ENCODE peak calls at places on chromosomes 16 and 17, in ten cellular contexts. One of them, this sample, is unnamed.

GRCh38 chr17:28499684-28500357 is 6.3 kb upstream of the FOXN1 start:
- DNase-seq in ascending aorta: no peak
- DNase-seq in IMR-90: no peak
- DNase-seq in activated CD4-positive, alpha-beta T cell treated with anti-CD3 and anti-CD28 coated beads, Interleukin-2, amount 10 ng/mL, durations not matched to agents 24 days and 14 days: no peak
- DNase-seq in colonic mucosa: no peak
- DNase-seq in fibroblast of mammary gland: no peak
- DNase-seq in non-pigmented ciliary epithelial cell: no peak
- DNase-seq in M059J: no peak
- DNase-seq in GM13976: no peak
- DNase-seq in stimulated activated CD4-positive, alpha-beta T cell treated with anti-CD3 and anti-CD28 coated beads, Interleukin-1b, Interleukin-23, amount 100 ng/mL, for 1 hour: no peak
- DNase-seq in this sample: no peak

GRCh38 chr17:57084802-57085447 is at the start of gene AKAP1:
- DNase-seq in IMR-90: peak; percentile 90
- DNase-seq in GM13976: peak; percentile 99
- DNase-seq in fibroblast of mammary gland: peak; percentile 88
- DNase-seq in activated CD4-positive, alpha-beta T cell treated with anti-CD3 and anti-CD28 coated beads, Interleukin-2, amount 10 ng/mL, durations not matched to agents 24 days and 14 days: peak; percentile 99
- DNase-seq in stimulated activated CD4-positive, alpha-beta T cell treated with anti-CD3 and anti-CD28 coated beads, Interleukin-1b, Interleukin-23, amount 100 ng/mL, for 1 hour: peak; percentile 81
- DNase-seq in ascending aorta: peak; percentile 87
- DNase-seq in non-pigmented ciliary epithelial cell: no peak
- DNase-seq in M059J: peak; percentile 90
- DNase-seq in colonic mucosa: peak; percentile 95
- DNase-seq in this sample: peak; percentile 98

GRCh38 chr16:71610936-71611871 is 14.8 kb upstream of the MARVELD3 start:
- DNase-seq in activated CD4-positive, alpha-beta T cell treated with anti-CD3 and anti-CD28 coated beads, Interleukin-2, amount 10 ng/mL, durations not matched to agents 24 days and 14 days: peak; percentile 93
- DNase-seq in non-pigmented ciliary epithelial cell: no peak
- DNase-seq in GM13976: peak; percentile 85
- DNase-seq in IMR-90: peak; percentile 37
- DNase-seq in ascending aorta: no peak
- DNase-seq in M059J: peak; percentile 50
- DNase-seq in stimulated activated CD4-positive, alpha-beta T cell treated with anti-CD3 and anti-CD28 coated beads, Interleukin-1b, Interleukin-23, amount 100 ng/mL, for 1 hour: peak; percentile 77
- DNase-seq in colonic mucosa: peak; percentile 73
- DNase-seq in fibroblast of mammary gland: peak; percentile 48
- DNase-seq in this sample: no peak

GRCh38 chr17:60087882-60088669 is 9.4 kb upstream of the HEATR6 start:
- DNase-seq in colonic mucosa: peak; percentile 56
- DNase-seq in fibroblast of mammary gland: peak; percentile 50
- DNase-seq in activated CD4-positive, alpha-beta T cell treated with anti-CD3 and anti-CD28 coated beads, Interleukin-2, amount 10 ng/mL, durations not matched to agents 24 days and 14 days: no peak
- DNase-seq in GM13976: no peak
- DNase-seq in ascending aorta: no peak
- DNase-seq in M059J: peak; percentile 61
- DNase-seq in non-pigmented ciliary epithelial cell: no peak
- DNase-seq in IMR-90: no peak
- DNase-seq in stimulated activated CD4-positive, alpha-beta T cell treated with anti-CD3 and anti-CD28 coated beads, Interleukin-1b, Interleukin-23, amount 100 ng/mL, for 1 hour: no peak
- DNase-seq in this sample: no peak

GRCh38 chr16:85426806-85427205 is 186.3 kb upstream of the GSE1 start:
- DNase-seq in GM13976: no peak
- DNase-seq in ascending aorta: no peak
- DNase-seq in non-pigmented ciliary epithelial cell: no peak
- DNase-seq in IMR-90: no peak
- DNase-seq in colonic mucosa: peak; percentile 13
- DNase-seq in stimulated activated CD4-positive, alpha-beta T cell treated with anti-CD3 and anti-CD28 coated beads, Interleukin-1b, Interleukin-23, amount 100 ng/mL, for 1 hour: no peak
- DNase-seq in M059J: no peak
- DNase-seq in fibroblast of mammary gland: no peak
- DNase-seq in activated CD4-positive, alpha-beta T cell treated with anti-CD3 and anti-CD28 coated beads, Interleukin-2, amount 10 ng/mL, durations not matched to agents 24 days and 14 days: no peak
- DNase-seq in this sample: no peak

GRCh38 chr16:9650284-9650683 is 531.9 kb downstream of the GRIN2A start:
- DNase-seq in GM13976: no peak
- DNase-seq in fibroblast of mammary gland: no peak
- DNase-seq in IMR-90: no peak
- DNase-seq in colonic mucosa: no peak
- DNase-seq in ascending aorta: no peak
- DNase-seq in activated CD4-positive, alpha-beta T cell treated with anti-CD3 and anti-CD28 coated beads, Interleukin-2, amount 10 ng/mL, durations not matched to agents 24 days and 14 days: no peak
- DNase-seq in non-pigmented ciliary epithelial cell: no peak
- DNase-seq in stimulated activated CD4-positive, alpha-beta T cell treated with anti-CD3 and anti-CD28 coated beads, Interleukin-1b, Interleukin-23, amount 100 ng/mL, for 1 hour: no peak
- DNase-seq in M059J: no peak
- DNase-seq in this sample: no peak

GRCh38 chr17:29619251-29619650 is 3.5 kb downstream of the CORO6 start:
- DNase-seq in colonic mucosa: no peak
- DNase-seq in ascending aorta: no peak
- DNase-seq in non-pigmented ciliary epithelial cell: no peak
- DNase-seq in fibroblast of mammary gland: peak; percentile 48
- DNase-seq in M059J: peak; percentile 50
- DNase-seq in activated CD4-positive, alpha-beta T cell treated with anti-CD3 and anti-CD28 coated beads, Interleukin-2, amount 10 ng/mL, durations not matched to agents 24 days and 14 days: no peak
- DNase-seq in stimulated activated CD4-positive, alpha-beta T cell treated with anti-CD3 and anti-CD28 coated beads, Interleukin-1b, Interleukin-23, amount 100 ng/mL, for 1 hour: no peak
- DNase-seq in GM13976: no peak
- DNase-seq in IMR-90: peak; percentile 36
- DNase-seq in this sample: no peak

GRCh38 chr16:74186589-74186988 is 110.0 kb upstream of the PSMD7 start:
- DNase-seq in activated CD4-positive, alpha-beta T cell treated with anti-CD3 and anti-CD28 coated beads, Interleukin-2, amount 10 ng/mL, durations not matched to agents 24 days and 14 days: no peak
- DNase-seq in ascending aorta: no peak
- DNase-seq in M059J: no peak
- DNase-seq in colonic mucosa: no peak
- DNase-seq in non-pigmented ciliary epithelial cell: peak; percentile 27
- DNase-seq in GM13976: no peak
- DNase-seq in stimulated activated CD4-positive, alpha-beta T cell treated with anti-CD3 and anti-CD28 coated beads, Interleukin-1b, Interleukin-23, amount 100 ng/mL, for 1 hour: no peak
- DNase-seq in IMR-90: peak; percentile 48
- DNase-seq in fibroblast of mammary gland: peak; percentile 83
- DNase-seq in this sample: no peak

GRCh38 chr16:12452549-12452948 is 351.1 kb downstream of the CPPED1 start:
- DNase-seq in colonic mucosa: no peak
- DNase-seq in GM13976: no peak
- DNase-seq in M059J: no peak
- DNase-seq in IMR-90: no peak
- DNase-seq in non-pigmented ciliary epithelial cell: no peak
- DNase-seq in activated CD4-positive, alpha-beta T cell treated with anti-CD3 and anti-CD28 coated beads, Interleukin-2, amount 10 ng/mL, durations not matched to agents 24 days and 14 days: no peak
- DNase-seq in fibroblast of mammary gland: no peak
- DNase-seq in stimulated activated CD4-positive, alpha-beta T cell treated with anti-CD3 and anti-CD28 coated beads, Interleukin-1b, Interleukin-23, amount 100 ng/mL, for 1 hour: no peak
- DNase-seq in ascending aorta: no peak
- DNase-seq in this sample: no peak

GRCh38 chr16:28219283-28219682 is 7.5 kb upstream of the XPO6 start:
- DNase-seq in M059J: no peak
- DNase-seq in GM13976: no peak
- DNase-seq in IMR-90: peak; percentile 61
- DNase-seq in ascending aorta: no peak
- DNase-seq in stimulated activated CD4-positive, alpha-beta T cell treated with anti-CD3 and anti-CD28 coated beads, Interleukin-1b, Interleukin-23, amount 100 ng/mL, for 1 hour: no peak
- DNase-seq in activated CD4-positive, alpha-beta T cell treated with anti-CD3 and anti-CD28 coated beads, Interleukin-2, amount 10 ng/mL, durations not matched to agents 24 days and 14 days: no peak
- DNase-seq in fibroblast of mammary gland: no peak
- DNase-seq in colonic mucosa: no peak
- DNase-seq in non-pigmented ciliary epithelial cell: no peak
- DNase-seq in this sample: no peak

GRCh38 chr17:56260421-56260820 is 107.1 kb downstream of the ANKFN1 start:
- DNase-seq in fibroblast of mammary gland: peak; percentile 83
- DNase-seq in IMR-90: no peak
- DNase-seq in ascending aorta: no peak
- DNase-seq in non-pigmented ciliary epithelial cell: no peak
- DNase-seq in M059J: no peak
- DNase-seq in activated CD4-positive, alpha-beta T cell treated with anti-CD3 and anti-CD28 coated beads, Interleukin-2, amount 10 ng/mL, durations not matched to agents 24 days and 14 days: no peak
- DNase-seq in GM13976: no peak
- DNase-seq in colonic mucosa: no peak
- DNase-seq in stimulated activated CD4-positive, alpha-beta T cell treated with anti-CD3 and anti-CD28 coated beads, Interleukin-1b, Interleukin-23, amount 100 ng/mL, for 1 hour: no peak
- DNase-seq in this sample: no peak

GRCh38 chr16:85077039-85077438 is 35.2 kb downstream of the CIBAR2 start:
- DNase-seq in activated CD4-positive, alpha-beta T cell treated with anti-CD3 and anti-CD28 coated beads, Interleukin-2, amount 10 ng/mL, durations not matched to agents 24 days and 14 days: no peak
- DNase-seq in fibroblast of mammary gland: no peak
- DNase-seq in IMR-90: no peak
- DNase-seq in stimulated activated CD4-positive, alpha-beta T cell treated with anti-CD3 and anti-CD28 coated beads, Interleukin-1b, Interleukin-23, amount 100 ng/mL, for 1 hour: no peak
- DNase-seq in M059J: no peak
- DNase-seq in GM13976: no peak
- DNase-seq in ascending aorta: no peak
- DNase-seq in non-pigmented ciliary epithelial cell: no peak
- DNase-seq in colonic mucosa: no peak
- DNase-seq in this sample: no peak

GRCh38 chr17:80202197-80202596 is 17.9 kb downstream of the SGSH start:
- DNase-seq in ascending aorta: no peak
- DNase-seq in GM13976: no peak
- DNase-seq in IMR-90: no peak
- DNase-seq in non-pigmented ciliary epithelial cell: no peak
- DNase-seq in stimulated activated CD4-positive, alpha-beta T cell treated with anti-CD3 and anti-CD28 coated beads, Interleukin-1b, Interleukin-23, amount 100 ng/mL, for 1 hour: no peak
- DNase-seq in fibroblast of mammary gland: no peak
- DNase-seq in colonic mucosa: no peak
- DNase-seq in activated CD4-positive, alpha-beta T cell treated with anti-CD3 and anti-CD28 coated beads, Interleukin-2, amount 10 ng/mL, durations not matched to agents 24 days and 14 days: no peak
- DNase-seq in M059J: no peak
- DNase-seq in this sample: no peak

GRCh38 chr17:50719924-50720805 is 762 bp downstream of the LUC7L3 start:
- DNase-seq in fibroblast of mammary gland: no peak
- DNase-seq in ascending aorta: no peak
- DNase-seq in colonic mucosa: no peak
- DNase-seq in M059J: no peak
- DNase-seq in non-pigmented ciliary epithelial cell: no peak
- DNase-seq in IMR-90: no peak
- DNase-seq in GM13976: no peak
- DNase-seq in stimulated activated CD4-positive, alpha-beta T cell treated with anti-CD3 and anti-CD28 coated beads, Interleukin-1b, Interleukin-23, amount 100 ng/mL, for 1 hour: no peak
- DNase-seq in activated CD4-positive, alpha-beta T cell treated with anti-CD3 and anti-CD28 coated beads, Interleukin-2, amount 10 ng/mL, durations not matched to agents 24 days and 14 days: no peak
- DNase-seq in this sample: no peak

GRCh38 chr16:1990336-1991134 is 765 bp downstream of the SYNGR3 start:
- DNase-seq in IMR-90: no peak
- DNase-seq in non-pigmented ciliary epithelial cell: no peak
- DNase-seq in stimulated activated CD4-positive, alpha-beta T cell treated with anti-CD3 and anti-CD28 coated beads, Interleukin-1b, Interleukin-23, amount 100 ng/mL, for 1 hour: no peak
- DNase-seq in M059J: no peak
- DNase-seq in GM13976: peak; percentile 68
- DNase-seq in colonic mucosa: peak; percentile 68
- DNase-seq in fibroblast of mammary gland: no peak
- DNase-seq in activated CD4-positive, alpha-beta T cell treated with anti-CD3 and anti-CD28 coated beads, Interleukin-2, amount 10 ng/mL, durations not matched to agents 24 days and 14 days: peak; percentile 88
- DNase-seq in ascending aorta: no peak
- DNase-seq in this sample: no peak

GRCh38 chr17:51260960-51261958 is 913 bp downstream of the UTP18 start:
- DNase-seq in fibroblast of mammary gland: no peak
- DNase-seq in M059J: peak; percentile 49
- DNase-seq in IMR-90: no peak
- DNase-seq in GM13976: peak; percentile 82
- DNase-seq in stimulated activated CD4-positive, alpha-beta T cell treated with anti-CD3 and anti-CD28 coated beads, Interleukin-1b, Interleukin-23, amount 100 ng/mL, for 1 hour: peak; percentile 56
- DNase-seq in ascending aorta: no peak
- DNase-seq in colonic mucosa: peak; percentile 78
- DNase-seq in activated CD4-positive, alpha-beta T cell treated with anti-CD3 and anti-CD28 coated beads, Interleukin-2, amount 10 ng/mL, durations not matched to agents 24 days and 14 days: peak; percentile 96
- DNase-seq in non-pigmented ciliary epithelial cell: no peak
- DNase-seq in this sample: peak; percentile 91

GRCh38 chr17:72962099-72962498 is 130.4 kb downstream of the SLC39A11 start:
- DNase-seq in non-pigmented ciliary epithelial cell: no peak
- DNase-seq in stimulated activated CD4-positive, alpha-beta T cell treated with anti-CD3 and anti-CD28 coated beads, Interleukin-1b, Interleukin-23, amount 100 ng/mL, for 1 hour: no peak
- DNase-seq in fibroblast of mammary gland: no peak
- DNase-seq in IMR-90: no peak
- DNase-seq in GM13976: no peak
- DNase-seq in ascending aorta: no peak
- DNase-seq in colonic mucosa: no peak
- DNase-seq in M059J: no peak
- DNase-seq in activated CD4-positive, alpha-beta T cell treated with anti-CD3 and anti-CD28 coated beads, Interleukin-2, amount 10 ng/mL, durations not matched to agents 24 days and 14 days: no peak
- DNase-seq in this sample: no peak

GRCh38 chr17:68491381-68491849 is 20.8 kb upstream of the PRKAR1A start:
- DNase-seq in fibroblast of mammary gland: no peak
- DNase-seq in stimulated activated CD4-positive, alpha-beta T cell treated with anti-CD3 and anti-CD28 coated beads, Interleukin-1b, Interleukin-23, amount 100 ng/mL, for 1 hour: no peak
- DNase-seq in non-pigmented ciliary epithelial cell: no peak
- DNase-seq in colonic mucosa: peak; percentile 49
- DNase-seq in activated CD4-positive, alpha-beta T cell treated with anti-CD3 and anti-CD28 coated beads, Interleukin-2, amount 10 ng/mL, durations not matched to agents 24 days and 14 days: no peak
- DNase-seq in IMR-90: no peak
- DNase-seq in M059J: no peak
- DNase-seq in ascending aorta: no peak
- DNase-seq in GM13976: no peak
- DNase-seq in this sample: no peak

GRCh38 chr17:53588317-53588716 is 234.4 kb upstream of the KIF2B start:
- DNase-seq in colonic mucosa: no peak
- DNase-seq in IMR-90: no peak
- DNase-seq in M059J: no peak
- DNase-seq in stimulated activated CD4-positive, alpha-beta T cell treated with anti-CD3 and anti-CD28 coated beads, Interleukin-1b, Interleukin-23, amount 100 ng/mL, for 1 hour: no peak
- DNase-seq in fibroblast of mammary gland: no peak
- DNase-seq in GM13976: no peak
- DNase-seq in activated CD4-positive, alpha-beta T cell treated with anti-CD3 and anti-CD28 coated beads, Interleukin-2, amount 10 ng/mL, durations not matched to agents 24 days and 14 days: no peak
- DNase-seq in ascending aorta: no peak
- DNase-seq in non-pigmented ciliary epithelial cell: no peak
- DNase-seq in this sample: no peak

GRCh38 chr16:77556203-77556602 is 121.4 kb upstream of the ADAMTS18 start:
- DNase-seq in stimulated activated CD4-positive, alpha-beta T cell treated with anti-CD3 and anti-CD28 coated beads, Interleukin-1b, Interleukin-23, amount 100 ng/mL, for 1 hour: no peak
- DNase-seq in GM13976: no peak
- DNase-seq in fibroblast of mammary gland: no peak
- DNase-seq in colonic mucosa: no peak
- DNase-seq in M059J: peak; percentile 47
- DNase-seq in ascending aorta: no peak
- DNase-seq in activated CD4-positive, alpha-beta T cell treated with anti-CD3 and anti-CD28 coated beads, Interleukin-2, amount 10 ng/mL, durations not matched to agents 24 days and 14 days: no peak
- DNase-seq in non-pigmented ciliary epithelial cell: no peak
- DNase-seq in IMR-90: no peak
- DNase-seq in this sample: no peak

GRCh38 chr17:28643979-28644781 is 778 bp downstream of the BLTP2 start:
- DNase-seq in stimulated activated CD4-positive, alpha-beta T cell treated with anti-CD3 and anti-CD28 coated beads, Interleukin-1b, Interleukin-23, amount 100 ng/mL, for 1 hour: no peak
- DNase-seq in ascending aorta: no peak
- DNase-seq in non-pigmented ciliary epithelial cell: no peak
- DNase-seq in activated CD4-positive, alpha-beta T cell treated with anti-CD3 and anti-CD28 coated beads, Interleukin-2, amount 10 ng/mL, durations not matched to agents 24 days and 14 days: peak; percentile 81
- DNase-seq in fibroblast of mammary gland: peak; percentile 39
- DNase-seq in IMR-90: peak; percentile 55
- DNase-seq in M059J: peak; percentile 50
- DNase-seq in GM13976: peak; percentile 67
- DNase-seq in colonic mucosa: peak; percentile 60
- DNase-seq in this sample: no peak

GRCh38 chr17:73841431-73842060 is 197.3 kb upstream of the SDK2 start:
- DNase-seq in fibroblast of mammary gland: peak; percentile 48
- DNase-seq in activated CD4-positive, alpha-beta T cell treated with anti-CD3 and anti-CD28 coated beads, Interleukin-2, amount 10 ng/mL, durations not matched to agents 24 days and 14 days: no peak
- DNase-seq in ascending aorta: no peak
- DNase-seq in M059J: no peak
- DNase-seq in colonic mucosa: no peak
- DNase-seq in non-pigmented ciliary epithelial cell: no peak
- DNase-seq in stimulated activated CD4-positive, alpha-beta T cell treated with anti-CD3 and anti-CD28 coated beads, Interleukin-1b, Interleukin-23, amount 100 ng/mL, for 1 hour: no peak
- DNase-seq in IMR-90: no peak
- DNase-seq in GM13976: no peak
- DNase-seq in this sample: no peak

GRCh38 chr17:82320956-82321927 is 3.8 kb upstream of the CD7 start:
- DNase-seq in stimulated activated CD4-positive, alpha-beta T cell treated with anti-CD3 and anti-CD28 coated beads, Interleukin-1b, Interleukin-23, amount 100 ng/mL, for 1 hour: peak; percentile 64
- DNase-seq in GM13976: peak; percentile 89
- DNase-seq in activated CD4-positive, alpha-beta T cell treated with anti-CD3 and anti-CD28 coated beads, Interleukin-2, amount 10 ng/mL, durations not matched to agents 24 days and 14 days: peak; percentile 93
- DNase-seq in fibroblast of mammary gland: no peak
- DNase-seq in M059J: no peak
- DNase-seq in ascending aorta: no peak
- DNase-seq in IMR-90: no peak
- DNase-seq in colonic mucosa: no peak
- DNase-seq in non-pigmented ciliary epithelial cell: no peak
- DNase-seq in this sample: no peak

GRCh38 chr17:82932146-82933005 is 92.6 kb upstream of the ZNF750 start:
- DNase-seq in IMR-90: peak; percentile 86
- DNase-seq in stimulated activated CD4-positive, alpha-beta T cell treated with anti-CD3 and anti-CD28 coated beads, Interleukin-1b, Interleukin-23, amount 100 ng/mL, for 1 hour: no peak
- DNase-seq in colonic mucosa: no peak
- DNase-seq in ascending aorta: no peak
- DNase-seq in GM13976: no peak
- DNase-seq in non-pigmented ciliary epithelial cell: peak; percentile 27
- DNase-seq in fibroblast of mammary gland: peak; percentile 86
- DNase-seq in activated CD4-positive, alpha-beta T cell treated with anti-CD3 and anti-CD28 coated beads, Interleukin-2, amount 10 ng/mL, durations not matched to agents 24 days and 14 days: no peak
- DNase-seq in M059J: no peak
- DNase-seq in this sample: no peak